ENCODE peak calls at places on chromosomes 3 and 15, in nine cellular contexts. M, P, G, K, D, T, Z, B and R are unnamed samples.
A peak's percentile ranks its signal among the peaks of the same experiment; 100 is the strongest.

GRCh38 chr3:57068437-57069089 is 8.1 kb downstream of the SPATA12 start:
- DNase-seq in P (peak; percentile 17), G (no peak), D (peak; percentile 43), Z (peak; percentile 53), K (peak; percentile 10), B (peak; percentile 45), T (peak; percentile 90), M (no peak), R (peak; percentile 67)

GRCh38 chr15:52331490-52332240 is 36.1 kb upstream of the MYO5C start:
- DNase-seq in G (no peak), Z (no peak), B (peak; percentile 81), K (peak; percentile 50), M (no peak), D (peak; percentile 50), P (no peak), T (peak; percentile 75), R (peak; percentile 33)

GRCh38 chr3:127676456-127676855 is 3.7 kb downstream of the ABTB1 start:
- DNase-seq in D (peak; percentile 2), G (no peak), P (no peak), B (no peak), T (no peak), Z (no peak), M (peak; percentile 17), K (no peak), R (peak; percentile 8)

GRCh38 chr15:92494791-92495190 is 101.1 kb downstream of the ST8SIA2 start:
- DNase-seq in B (no peak), G (no peak), M (no peak), K (no peak), Z (no peak), T (no peak), D (no peak), P (no peak), R (no peak)

GRCh38 chr15:88993662-88994061 is 80.5 kb upstream of the MFGE8 start:
- DNase-seq in D (no peak), K (no peak), G (no peak), T (no peak), B (no peak), P (no peak), Z (no peak), M (no peak), R (no peak)

GRCh38 chr3:120062474-120062873 is 31.8 kb downstream of the GSK3B start:
- DNase-seq in G (no peak), Z (no peak), B (no peak), D (no peak), P (no peak), M (no peak), K (no peak), T (no peak), R (no peak)

GRCh38 chr3:126350502-126351085 is 6.6 kb downstream of the KLF15 start:
- DNase-seq in Z (no peak), P (no peak), M (no peak), T (no peak), K (no peak), G (no peak), D (no peak), B (no peak), R (peak; percentile 16)

GRCh38 chr15:27587810-27588209 is 511.3 kb downstream of the OCA2 start:
- DNase-seq in G (peak; percentile 30), D (no peak), T (no peak), Z (no peak), P (peak; percentile 88), M (no peak), K (no peak), B (no peak), R (no peak)

GRCh38 chr3:192887047-192887446 is 30.6 kb downstream of the MB21D2 start:
- DNase-seq in P (no peak), D (no peak), T (no peak), M (no peak), G (no peak), K (no peak), B (no peak), Z (no peak), R (no peak)

GRCh38 chr15:75353604-75354003 is 6.8 kb downstream of the NEIL1 start:
- DNase-seq in D (no peak), K (no peak), P (no peak), B (peak; percentile 60), T (no peak), G (no peak), Z (no peak), M (peak; percentile 23), R (no peak)

GRCh38 chr3:62051506-62051905 is 321.8 kb downstream of the FEZF2 start:
- DNase-seq in G (no peak), B (no peak), K (no peak), M (no peak), D (peak; percentile 82), T (peak; percentile 23), P (peak; percentile 37), Z (no peak), R (no peak)

GRCh38 chr15:57406040-57406772 is 29.9 kb downstream of the CGNL1 start:
- DNase-seq in G (no peak), M (no peak), K (no peak), D (no peak), P (no peak), B (peak; percentile 47), T (no peak), Z (no peak), R (no peak)

GRCh38 chr3:65808407-65808806 is 230.3 kb downstream of the MAGI1 start:
- DNase-seq in G (no peak), Z (no peak), P (no peak), D (no peak), T (no peak), B (no peak), M (no peak), K (no peak), R (no peak)

DNA sequence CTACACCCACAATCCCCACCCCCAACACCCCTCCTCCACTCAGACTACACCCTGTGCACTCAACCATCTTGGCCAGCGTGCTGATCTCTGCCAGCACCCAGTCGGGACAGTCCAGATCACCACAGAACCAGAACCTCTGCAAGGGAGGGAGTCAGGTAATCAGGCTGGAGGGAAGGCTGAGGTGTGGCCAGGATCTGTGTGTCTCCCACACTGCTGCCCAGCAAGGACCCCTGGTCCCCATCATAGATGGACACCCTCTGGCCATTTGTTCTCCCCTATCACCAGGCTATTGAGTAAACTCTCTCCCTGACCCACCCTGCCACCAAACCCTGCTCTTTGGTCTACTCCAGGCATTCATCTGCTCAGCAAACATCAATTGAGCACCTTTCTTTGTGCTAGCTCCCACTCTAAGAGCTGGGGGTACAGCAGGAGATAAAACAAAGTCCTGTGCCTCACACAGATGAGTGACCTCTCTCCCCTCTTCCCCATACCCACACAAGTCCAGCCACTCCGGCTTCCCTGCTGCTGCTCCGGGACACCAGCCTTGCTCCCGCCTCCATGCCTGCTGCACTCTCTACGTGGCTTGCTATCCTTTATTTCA is 134.8 kb downstream of the TBC1D2B start:
- DNase-seq in Z (no peak), M (no peak), T (no peak), K (no peak), B (no peak), G (no peak), P (no peak), D (no peak), R (no peak)
- H3K4me3 ChIP-seq in Z (no peak overlapping the region), M (no peak overlapping the region), T (no peak overlapping the region), K (no peak overlapping the region), B (no peak overlapping the region), G (no peak overlapping the region), P (no peak overlapping the region), D (no peak overlapping the region), R (no peak overlapping the region)

GRCh38 chr3:64375737-64376136 is 150.5 kb upstream of the PRICKLE2 start:
- DNase-seq in Z (no peak), B (no peak), K (no peak), M (no peak), D (no peak), P (no peak), T (no peak), G (no peak), R (no peak)
- H3K36me3 ChIP-seq in Z (no peaks in the 10 kb centered on the region), B (no peaks in the 10 kb centered on the region), K (no peaks in the 10 kb centered on the region), M (no peaks in the 10 kb centered on the region), D (no peaks in the 10 kb centered on the region), P (no peaks in the 10 kb centered on the region), T (no peaks in the 10 kb centered on the region), G (no peaks in the 10 kb centered on the region), R (no peaks in the 10 kb centered on the region)

GRCh38 chr15:64459382-64459781 is 996 bp upstream of the ZNF609 start:
- DNase-seq in M (no peak), K (no peak), P (no peak), T (no peak), G (no peak), Z (no peak), B (no peak), D (no peak), R (no peak)
- H3K4me3 ChIP-seq in M (no peak overlapping the region), K (no peak overlapping the region), P (no peak overlapping the region), T (no peak overlapping the region), G (no peak overlapping the region), Z (no peak overlapping the region), B (no peak overlapping the region), D (no peak overlapping the region), R (no peak overlapping the region)

GRCh38 chr3:123126653-123127052 is 59.8 kb downstream of the PDIA5 start:
- DNase-seq in G (no peak), K (no peak), T (no peak), B (no peak), Z (no peak), M (no peak), D (no peak), P (no peak), R (no peak)
- H3K36me3 ChIP-seq in G (no peaks in the 10 kb centered on the region), K (no peaks in the 10 kb centered on the region), T (peaks cover 44% of the 10 kb centered on the region), B (peaks cover 49% of the 10 kb centered on the region), Z (no peaks in the 10 kb centered on the region), M (no peaks in the 10 kb centered on the region), D (no peaks in the 10 kb centered on the region), P (no peaks in the 10 kb centered on the region), R (no peaks in the 10 kb centered on the region)

GRCh38 chr15:84979651-84980050 is 2.0 kb upstream of the PDE8A start:
- DNase-seq in G (no peak), B (no peak), M (peak; percentile 74), T (no peak), D (peak; percentile 40), K (no peak), P (peak; percentile 45), Z (no peak), R (no peak)
- H3K4me3 ChIP-seq in G (no peak overlapping the region), B (no peak overlapping the region), M (peak overlapping the region; percentile 79), T (no peak overlapping the region), D (no peak overlapping the region), K (peak overlapping the region; percentile 99), P (peak overlapping the region; percentile 62), Z (peak overlapping the region; percentile 96), R (peak overlapping the region; percentile 68)

DNA sequence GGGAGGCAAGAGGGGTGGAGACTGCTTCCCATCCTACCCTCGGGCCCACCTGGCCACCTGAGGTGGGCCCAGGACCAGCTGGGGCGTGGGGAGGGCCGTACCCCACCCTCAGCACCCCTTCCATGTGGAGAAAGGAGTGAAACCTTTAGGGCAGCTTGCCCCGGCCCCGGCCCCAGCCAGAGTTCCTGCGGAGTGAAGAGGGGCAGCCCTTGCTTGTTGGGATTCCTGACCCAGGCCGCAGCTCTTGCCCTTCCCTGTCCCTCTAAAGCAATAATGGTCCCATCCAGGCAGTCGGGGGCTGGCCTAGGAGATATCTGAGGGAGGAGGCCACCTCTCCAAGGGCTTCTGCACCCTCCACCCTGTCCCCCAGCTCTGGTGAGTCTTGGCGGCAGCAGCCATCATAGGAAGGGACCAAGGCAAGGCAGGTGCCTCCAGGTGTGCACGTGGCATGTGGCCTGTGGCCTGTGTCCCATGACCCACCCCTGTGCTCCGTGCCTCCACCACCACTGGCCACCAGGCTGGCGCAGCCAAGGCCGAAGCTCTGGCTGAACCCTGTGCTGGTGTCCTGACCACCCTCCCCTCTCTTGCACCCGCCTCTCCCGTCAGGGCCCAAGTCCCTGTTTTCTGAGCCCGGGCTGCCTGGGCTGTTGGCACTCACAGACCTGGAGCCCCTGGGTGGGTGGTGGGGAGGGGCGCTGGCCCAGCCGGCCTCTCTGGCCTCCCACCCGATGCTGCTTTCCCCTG is 2.2 kb upstream of the FES start:
- DNase-seq in G (no peak), P (no peak), Z (no peak), K (no peak), T (no peak), B (no peak), M (no peak), D (no peak), R (no peak)
- H3K36me3 ChIP-seq in G (peaks cover 15% of the 10 kb centered on the region), P (no peaks in the 10 kb centered on the region), Z (peaks cover 5% of the 10 kb centered on the region), K (peaks cover 61% of the 10 kb centered on the region), T (peaks cover 7% of the 10 kb centered on the region), B (peaks cover 62% of the 10 kb centered on the region), M (no peaks in the 10 kb centered on the region), D (peaks cover 5% of the 10 kb centered on the region), R (no peaks in the 10 kb centered on the region)